ENCODE peak calls at places on chromosomes 11 and 22, in five cellular contexts. One of them, this sample, is unnamed.

GRCh38 chr11:118565062-118565461 is 669 bp downstream of the IFT46 start:
- DNase-seq in EH: peak
- DNase-seq in posterior cingulate gyrus: no peak
- DNase-seq in MCF 10A: no peak
- DNase-seq in IMR-90: no peak
- DNase-seq in this sample: peak

GRCh38 chr11:46121328-46121723 is at the start of gene PHF21A:
- DNase-seq in EH: peak
- DNase-seq in MCF 10A: peak
- DNase-seq in IMR-90: peak
- DNase-seq in posterior cingulate gyrus: peak
- DNase-seq in this sample: peak

GRCh38 chr11:73240190-73240781 is 22.2 kb downstream of the P2RY2 start:
- DNase-seq in IMR-90: peak
- DNase-seq in EH: peak
- DNase-seq in posterior cingulate gyrus: no peak
- DNase-seq in MCF 10A: peak
- DNase-seq in this sample: peak

GRCh38 chr22:47393191-47393590 is 630.7 kb downstream of the TBC1D22A start:
- DNase-seq in MCF 10A: no peak
- DNase-seq in posterior cingulate gyrus: peak
- DNase-seq in IMR-90: no peak
- DNase-seq in EH: no peak
- DNase-seq in this sample: no peak

GRCh38 chr11:121236115-121237001 is 56.2 kb upstream of the SC5D start:
- DNase-seq in MCF 10A: no peak
- DNase-seq in EH: peak
- DNase-seq in posterior cingulate gyrus: no peak
- DNase-seq in IMR-90: no peak
- DNase-seq in this sample: no peak

GRCh38 chr11:2266586-2267305 is 3.6 kb downstream of the ASCL2 start:
- DNase-seq in EH: no peak
- DNase-seq in MCF 10A: no peak
- DNase-seq in IMR-90: no peak
- DNase-seq in posterior cingulate gyrus: no peak
- DNase-seq in this sample: peak

GRCh38 chr22:23856721-23857605 is 712 bp upstream of the SLC2A11 start:
- DNase-seq in EH: peak
- DNase-seq in IMR-90: peak
- DNase-seq in MCF 10A: no peak
- DNase-seq in posterior cingulate gyrus: no peak
- DNase-seq in this sample: peak

GRCh38 chr11:17572791-17573460 is 25.9 kb downstream of the OTOG start:
- DNase-seq in posterior cingulate gyrus: no peak
- DNase-seq in EH: no peak
- DNase-seq in MCF 10A: no peak
- DNase-seq in IMR-90: no peak
- DNase-seq in this sample: no peak

GRCh38 chr22:50544078-50544745 is 1.5 kb upstream of the KLHDC7B start:
- DNase-seq in EH: peak
- DNase-seq in IMR-90: peak
- DNase-seq in posterior cingulate gyrus: peak
- DNase-seq in MCF 10A: peak
- DNase-seq in this sample: no peak

GRCh38 chr11:1070594-1071462 is 3.8 kb upstream of the MUC2 start:
- DNase-seq in EH: no peak
- DNase-seq in MCF 10A: no peak
- DNase-seq in IMR-90: no peak
- DNase-seq in posterior cingulate gyrus: peak
- DNase-seq in this sample: no peak

GRCh38 chr22:46842606-46843005 is 80.2 kb downstream of the TBC1D22A start:
- DNase-seq in MCF 10A: peak
- DNase-seq in posterior cingulate gyrus: no peak
- DNase-seq in IMR-90: no peak
- DNase-seq in EH: no peak
- DNase-seq in this sample: no peak

GRCh38 chr22:50284479-50284878 is 14.3 kb upstream of the MAPK11 start:
- DNase-seq in MCF 10A: no peak
- DNase-seq in EH: no peak
- DNase-seq in IMR-90: no peak
- DNase-seq in posterior cingulate gyrus: no peak
- DNase-seq in this sample: no peak

GRCh38 chr11:92087916-92088537 is 136.6 kb upstream of the FAT3 start:
- DNase-seq in EH: no peak
- DNase-seq in posterior cingulate gyrus: peak
- DNase-seq in IMR-90: no peak
- DNase-seq in MCF 10A: no peak
- DNase-seq in this sample: no peak

GRCh38 chr11:32386770-32387377 is 48.5 kb downstream of the WT1 start:
- DNase-seq in MCF 10A: peak
- DNase-seq in IMR-90: peak
- DNase-seq in posterior cingulate gyrus: no peak
- DNase-seq in EH: peak
- DNase-seq in this sample: no peak

GRCh38 chr11:11348303-11348702 is 4.7 kb downstream of the CSNK2A3 start:
- DNase-seq in posterior cingulate gyrus: no peak
- DNase-seq in IMR-90: no peak
- DNase-seq in MCF 10A: no peak
- DNase-seq in EH: no peak
- DNase-seq in this sample: no peak

GRCh38 chr11:106986261-106986660 is 32.0 kb downstream of the GUCY1A2 start:
- DNase-seq in IMR-90: peak
- DNase-seq in EH: peak
- DNase-seq in posterior cingulate gyrus: no peak
- DNase-seq in MCF 10A: peak
- DNase-seq in this sample: no peak

GRCh38 chr11:47928426-47928825 is 51.9 kb upstream of the PTPRJ start:
- DNase-seq in posterior cingulate gyrus: no peak
- DNase-seq in EH: no peak
- DNase-seq in MCF 10A: no peak
- DNase-seq in IMR-90: no peak
- DNase-seq in this sample: no peak

GRCh38 chr11:17588166-17588565 is 41.1 kb downstream of the OTOG start:
- DNase-seq in IMR-90: no peak
- DNase-seq in MCF 10A: no peak
- DNase-seq in posterior cingulate gyrus: no peak
- DNase-seq in EH: no peak
- DNase-seq in this sample: peak

GRCh38 chr11:111403021-111403725 is 24.1 kb upstream of the POU2AF1 start:
- DNase-seq in IMR-90: no peak
- DNase-seq in EH: no peak
- DNase-seq in MCF 10A: no peak
- DNase-seq in posterior cingulate gyrus: no peak
- DNase-seq in this sample: peak

GRCh38 chr11:94781822-94782221 is 13.7 kb downstream of the AMOTL1 start:
- DNase-seq in IMR-90: peak
- DNase-seq in MCF 10A: no peak
- DNase-seq in posterior cingulate gyrus: no peak
- DNase-seq in EH: peak
- DNase-seq in this sample: no peak

GRCh38 chr11:78065239-78065638 is 1.6 kb downstream of the THRSP start:
- DNase-seq in posterior cingulate gyrus: no peak
- DNase-seq in EH: no peak
- DNase-seq in IMR-90: no peak
- DNase-seq in MCF 10A: no peak
- DNase-seq in this sample: no peak

GRCh38 chr11:63572026-63572688 is 9.0 kb upstream of the PLAAT2 start:
- DNase-seq in posterior cingulate gyrus: no peak
- DNase-seq in IMR-90: no peak
- DNase-seq in MCF 10A: no peak
- DNase-seq in EH: no peak
- DNase-seq in this sample: no peak

GRCh38 chr22:20268350-20269012 is 363 bp upstream of the RTN4R start:
- DNase-seq in posterior cingulate gyrus: no peak
- DNase-seq in IMR-90: peak
- DNase-seq in EH: peak
- DNase-seq in MCF 10A: peak
- DNase-seq in this sample: no peak

GRCh38 chr11:18005376-18006129 is 7.3 kb downstream of the SERGEF start:
- DNase-seq in MCF 10A: peak
- DNase-seq in EH: peak
- DNase-seq in IMR-90: no peak
- DNase-seq in posterior cingulate gyrus: no peak
- DNase-seq in this sample: no peak

GRCh38 chr11:132685174-132685611 is 847.1 kb downstream of the OPCML start:
- DNase-seq in IMR-90: peak
- DNase-seq in posterior cingulate gyrus: no peak
- DNase-seq in MCF 10A: peak
- DNase-seq in EH: peak
- DNase-seq in this sample: no peak

GRCh38 chr11:5363712-5364111 is 12.4 kb downstream of the OR51B6 start:
- DNase-seq in IMR-90: no peak
- DNase-seq in MCF 10A: no peak
- DNase-seq in posterior cingulate gyrus: no peak
- DNase-seq in EH: peak
- DNase-seq in this sample: no peak

GRCh38 chr22:37669586-37669985 is 5.8 kb upstream of the LGALS1 start:
- DNase-seq in posterior cingulate gyrus: no peak
- DNase-seq in EH: peak
- DNase-seq in MCF 10A: no peak
- DNase-seq in IMR-90: peak
- DNase-seq in this sample: no peak

GRCh38 chr22:39151329-39151975 is 1.0 kb downstream of the CBX7 start:
- DNase-seq in EH: no peak
- DNase-seq in MCF 10A: no peak
- DNase-seq in IMR-90: no peak
- DNase-seq in posterior cingulate gyrus: no peak
- DNase-seq in this sample: no peak

GRCh38 chr11:96254087-96254486 is 88.9 kb downstream of the MAML2 start:
- DNase-seq in IMR-90: peak
- DNase-seq in MCF 10A: no peak
- DNase-seq in EH: peak
- DNase-seq in posterior cingulate gyrus: no peak
- DNase-seq in this sample: no peak

GRCh38 chr11:117924631-117925170 is 4.5 kb downstream of the TMPRSS13 start:
- DNase-seq in MCF 10A: no peak
- DNase-seq in EH: no peak
- DNase-seq in IMR-90: no peak
- DNase-seq in posterior cingulate gyrus: peak
- DNase-seq in this sample: no peak

GRCh38 chr11:10450451-10451398 is 4.3 kb upstream of the AMPD3 start:
- DNase-seq in MCF 10A: peak
- DNase-seq in IMR-90: no peak
- DNase-seq in EH: peak
- DNase-seq in posterior cingulate gyrus: no peak
- DNase-seq in this sample: no peak

GRCh38 chr11:76163289-76163880 is 42.9 kb downstream of the WNT11 start:
- DNase-seq in EH: no peak
- DNase-seq in MCF 10A: no peak
- DNase-seq in posterior cingulate gyrus: peak
- DNase-seq in IMR-90: no peak
- DNase-seq in this sample: no peak

GRCh38 chr11:36091256-36091811 is 147.5 kb downstream of the LDLRAD3 start:
- DNase-seq in IMR-90: peak
- DNase-seq in MCF 10A: no peak
- DNase-seq in posterior cingulate gyrus: no peak
- DNase-seq in EH: peak
- DNase-seq in this sample: no peak

GRCh38 chr11:84316866-84317560 is 1030.8 kb upstream of the CCDC90B start:
- DNase-seq in EH: no peak
- DNase-seq in posterior cingulate gyrus: peak
- DNase-seq in IMR-90: peak
- DNase-seq in MCF 10A: no peak
- DNase-seq in this sample: peak

GRCh38 chr11:1739576-1739975 is 10.8 kb downstream of the IFITM10 start:
- DNase-seq in MCF 10A: no peak
- DNase-seq in posterior cingulate gyrus: peak
- DNase-seq in EH: no peak
- DNase-seq in IMR-90: no peak
- DNase-seq in this sample: peak

GRCh38 chr11:12430912-12431311 is 53.5 kb downstream of the PARVA start:
- DNase-seq in EH: peak
- DNase-seq in posterior cingulate gyrus: no peak
- DNase-seq in MCF 10A: peak
- DNase-seq in IMR-90: peak
- DNase-seq in this sample: no peak

GRCh38 chr22:47681766-47682165 is 919.3 kb downstream of the TBC1D22A start:
- DNase-seq in posterior cingulate gyrus: no peak
- DNase-seq in EH: no peak
- DNase-seq in IMR-90: no peak
- DNase-seq in MCF 10A: no peak
- DNase-seq in this sample: no peak

GRCh38 chr11:10785146-10785474 is 23.6 kb downstream of the EIF4G2 start:
- DNase-seq in posterior cingulate gyrus: no peak
- DNase-seq in IMR-90: no peak
- DNase-seq in MCF 10A: no peak
- DNase-seq in EH: no peak
- DNase-seq in this sample: no peak

GRCh38 chr22:30308518-30309230 is 18.1 kb downstream of the TBC1D10A start:
- DNase-seq in EH: no peak
- DNase-seq in posterior cingulate gyrus: no peak
- DNase-seq in MCF 10A: no peak
- DNase-seq in IMR-90: peak
- DNase-seq in this sample: no peak